ENCODE peak calls at places on chromosomes 1 and 21, in nine cellular contexts. A is HTR-8/SVneo; T is DMS53; Z is stromal cell of bone marrow; V is ureter; G is B cell; W is NCI-H524; F is stomach; N is effector memory CD8-positive, alpha-beta T cell. M is an unnamed sample.
A peak's percentile ranks its signal among the peaks of the same experiment; 100 is the strongest.

GRCh38 chr1:86972262-86972661 is 57.8 kb downstream of the HS2ST1 start:
- DNase-seq in A (no peak), T (no peak), Z (no peak), V (no peak), G (no peak), W (no peak), F (peak; percentile 36), N (no peak), M (no peak)

GRCh38 chr1:212721388-212722247 is 22.0 kb upstream of the BATF3 start:
- DNase-seq in A (peak; percentile 65), T (peak; percentile 87), Z (peak; percentile 85), V (no peak), G (no peak), W (no peak), F (peak; percentile 49), N (no peak), M (no peak)

GRCh38 chr1:48236716-48237470 is 14.4 kb downstream of the SLC5A9 start:
- DNase-seq in A (peak; percentile 13), T (peak; percentile 81), Z (peak; percentile 18), V (no peak), G (no peak), W (no peak), F (no peak), N (no peak), M (peak; percentile 43)

GRCh38 chr21:44290327-44291077 is 4.8 kb downstream of the AIRE start:
- DNase-seq in A (no peak), T (no peak), Z (no peak), V (no peak), G (no peak), W (no peak), F (no peak), N (no peak), M (no peak)

GRCh38 chr1:227917081-227917950 is 30.4 kb downstream of the WNT9A start:
- DNase-seq in A (no peak), T (no peak), Z (no peak), V (no peak), G (no peak), W (no peak), F (no peak), N (no peak), M (no peak)

GRCh38 chr21:15084668-15085067 is 19.9 kb upstream of the NRIP1 start:
- DNase-seq in A (no peak), T (no peak), Z (no peak), V (no peak), G (no peak), W (no peak), F (peak; percentile 33), N (no peak), M (no peak)

GRCh38 chr1:117060441-117061317 is 553 bp downstream of the TTF2 start:
- DNase-seq in A (no peak), T (peak; percentile 51), Z (no peak), V (peak; percentile 52), G (no peak), W (no peak), F (no peak), N (peak; percentile 4), M (no peak)

GRCh38 chr1:78492376-78492950 is 1.7 kb downstream of the PTGFR start:
- DNase-seq in A (peak; percentile 29), T (no peak), Z (peak; percentile 36), V (no peak), G (no peak), W (no peak), F (no peak), N (no peak), M (no peak)

GRCh38 chr1:11982010-11982392 is 1.8 kb downstream of the MFN2 start:
- DNase-seq in A (no peak), T (no peak), Z (no peak), V (no peak), G (no peak), W (no peak), F (no peak), N (no peak), M (no peak)

GRCh38 chr1:170978371-170978900 is 43.1 kb downstream of the MROH9 start:
- DNase-seq in A (no peak), T (no peak), Z (no peak), V (no peak), G (no peak), W (no peak), F (no peak), N (no peak), M (no peak)

GRCh38 chr1:55179177-55179835 is 35.9 kb downstream of the USP24 start:
- DNase-seq in A (no peak), T (peak; percentile 19), Z (no peak), V (no peak), G (no peak), W (no peak), F (no peak), N (no peak), M (no peak)

GRCh38 chr1:243343970-243344749 is 88.3 kb downstream of the SDCCAG8 start:
- DNase-seq in A (peak; percentile 35), T (peak; percentile 90), Z (peak; percentile 24), V (no peak), G (no peak), W (peak; percentile 12), F (no peak), N (no peak), M (no peak)

GRCh38 chr1:6646499-6647148 is 22.0 kb downstream of the THAP3 start:
- DNase-seq in A (peak; percentile 33), T (peak; percentile 82), Z (peak; percentile 45), V (no peak), G (peak; percentile 48), W (no peak), F (peak; percentile 34), N (peak; percentile 8), M (no peak)

GRCh38 chr1:103326595-103326994 is 198.9 kb upstream of the RNPC3 start:
- DNase-seq in A (no peak), T (no peak), Z (no peak), V (no peak), G (no peak), W (no peak), F (no peak), N (no peak), M (no peak)

GRCh38 chr21:27519357-27519756 is 552.5 kb upstream of the ADAMTS5 start:
- DNase-seq in A (peak; percentile 52), T (no peak), Z (peak; percentile 55), V (no peak), G (no peak), W (no peak), F (no peak), N (no peak), M (no peak)

GRCh38 chr1:205975387-205975998 is 27.7 kb downstream of the RAB7B start:
- DNase-seq in A (no peak), T (no peak), Z (no peak), V (no peak), G (no peak), W (no peak), F (peak; percentile 53), N (no peak), M (peak; percentile 75)

GRCh38 chr1:162367772-162368171 is 8.9 kb downstream of the SPATA46 start:
- DNase-seq in A (no peak), T (no peak), Z (no peak), V (no peak), G (no peak), W (no peak), F (no peak), N (no peak), M (peak; percentile 41)

GRCh38 chr1:59678809-59679228 is 135.9 kb upstream of the HOOK1 start:
- DNase-seq in A (peak; percentile 77), T (peak; percentile 26), Z (peak; percentile 84), V (no peak), G (no peak), W (no peak), F (no peak), N (no peak), M (no peak)

GRCh38 chr1:151574575-151575529 is 34.7 kb downstream of the TUFT1 start:
- DNase-seq in A (no peak), T (no peak), Z (peak; percentile 75), V (no peak), G (no peak), W (no peak), F (peak; percentile 57), N (no peak), M (no peak)

GRCh38 chr1:6473974-6474814 is 8.2 kb upstream of the TNFRSF25 start:
- DNase-seq in A (no peak), T (peak; percentile 96), Z (no peak), V (no peak), G (no peak), W (no peak), F (no peak), N (no peak), M (no peak)

GRCh38 chr21:37974081-37974480 is 57.8 kb upstream of the KCNJ6 start:
- DNase-seq in A (peak; percentile 26), T (no peak), Z (no peak), V (no peak), G (no peak), W (no peak), F (no peak), N (no peak), M (no peak)

GRCh38 chr1:174367892-174368291 is 79.9 kb upstream of the GPR52 start:
- DNase-seq in A (no peak), T (no peak), Z (no peak), V (no peak), G (no peak), W (no peak), F (no peak), N (no peak), M (no peak)

GRCh38 chr1:159923203-159924024 is 1.9 kb downstream of the TAGLN2 start:
- DNase-seq in A (peak; percentile 53), T (peak; percentile 86), Z (peak; percentile 77), V (peak; percentile 86), G (peak; percentile 94), W (no peak), F (peak; percentile 89), N (peak; percentile 95), M (peak; percentile 95)

GRCh38 chr1:53070621-53071020 is 8.6 kb downstream of the PODN start:
- DNase-seq in A (no peak), T (no peak), Z (no peak), V (peak; percentile 39), G (no peak), W (no peak), F (no peak), N (no peak), M (peak; percentile 69)

GRCh38 chr1:174953657-174954435 is 45.9 kb upstream of the CACYBP start:
- DNase-seq in A (no peak), T (peak; percentile 98), Z (no peak), V (no peak), G (peak; percentile 60), W (peak; percentile 48), F (no peak), N (no peak), M (no peak)

GRCh38 chr1:199752688-199753027 is 274.9 kb upstream of the NR5A2 start:
- DNase-seq in A (no peak), T (no peak), Z (no peak), V (no peak), G (no peak), W (no peak), F (no peak), N (no peak), M (no peak)

GRCh38 chr1:149917590-149918144 is at the start of gene SV2A:
- DNase-seq in A (peak; percentile 76), T (peak; percentile 86), Z (peak; percentile 41), V (peak; percentile 56), G (no peak), W (peak; percentile 66), F (peak; percentile 29), N (no peak), M (no peak)

GRCh38 chr1:198211696-198212095 is 54.9 kb downstream of the NEK7 start:
- DNase-seq in A (no peak), T (no peak), Z (no peak), V (no peak), G (no peak), W (no peak), F (no peak), N (no peak), M (no peak)

GRCh38 chr1:205493241-205494085 is 11.0 kb upstream of the CDK18 start:
- DNase-seq in A (peak; percentile 75), T (no peak), Z (peak; percentile 55), V (no peak), G (no peak), W (peak; percentile 32), F (peak; percentile 28), N (no peak), M (no peak)

GRCh38 chr1:206685749-206686485 is 1.2 kb downstream of the MAPKAPK2 start:
- DNase-seq in A (peak; percentile 42), T (peak; percentile 89), Z (peak; percentile 71), V (peak; percentile 68), G (peak; percentile 59), W (no peak), F (peak; percentile 60), N (peak; percentile 49), M (peak; percentile 90)

GRCh38 chr1:245375789-245376188 is 221.0 kb downstream of the KIF26B start:
- DNase-seq in A (no peak), T (no peak), Z (peak; percentile 13), V (no peak), G (no peak), W (no peak), F (no peak), N (no peak), M (peak; percentile 19)